ENCODE peak calls at places on chromosomes 4 and X, in four cellular contexts. W is HepG2, P is K562, J is GM12878. X is an unnamed sample.

GRCh38 chr4:146510942-146511341 is 10.8 kb downstream of the SLC10A7 start:
- DNase-seq in W (no peak), P (no peak), J (no peak), X (no peak)

GRCh38 chrX:106862972-106863688 is 40.0 kb downstream of the RIPPLY1 start:
- DNase-seq in W (peak), P (no peak), J (no peak), X (peak)

GRCh38 chr4:86302242-86302641 is 57.6 kb downstream of the MAPK10 start:
- DNase-seq in W (peak), P (no peak), J (no peak), X (peak)

GRCh38 chrX:34875204-34875603 is 67.4 kb upstream of the FAM47B start:
- DNase-seq in W (no peak), P (no peak), J (no peak), X (no peak)

GRCh38 chr4:92387459-92388069 is 83.8 kb downstream of the GRID2 start:
- DNase-seq in W (peak), P (no peak), J (peak), X (no peak)

GRCh38 chr4:57053508-57053907 is 56.7 kb downstream of the IGFBP7 start:
- DNase-seq in W (no peak), P (no peak), J (no peak), X (no peak)

GRCh38 chr4:150501019-150501727 is 80.8 kb upstream of the MAB21L2 start:
- DNase-seq in W (no peak), P (no peak), J (no peak), X (no peak)

GRCh38 chr4:81198151-81198550 is 16.9 kb downstream of the PRKG2 start:
- DNase-seq in W (no peak), P (no peak), J (no peak), X (no peak)

GRCh38 chr4:186643501-186644315 is 79.9 kb downstream of the FAT1 start:
- DNase-seq in W (peak), P (no peak), J (no peak), X (no peak)

GRCh38 chrX:153469811-153470410 is 465 bp downstream of the HAUS7 start:
- DNase-seq in W (no peak), P (peak), J (no peak), X (peak)

GRCh38 chr4:1406946-1407656 is 859 bp upstream of the NKX1-1 start:
- DNase-seq in W (no peak), P (no peak), J (no peak), X (no peak)

GRCh38 chrX:24376403-24376802 is 16.0 kb downstream of the SUPT20HL1 start:
- DNase-seq in W (no peak), P (no peak), J (no peak), X (no peak)

GRCh38 chr4:120948382-120948781 is 25.9 kb upstream of the PRDM5 start:
- DNase-seq in W (no peak), P (no peak), J (no peak), X (no peak)

GRCh38 chr4:71258323-71258722 is 80.5 kb upstream of the SLC4A4 start:
- DNase-seq in W (no peak), P (no peak), J (no peak), X (no peak)

GRCh38 chrX:11611965-11612364 is 53.8 kb downstream of the ARHGAP6 start:
- DNase-seq in W (no peak), P (no peak), J (no peak), X (no peak)

GRCh38 chr4:149980941-149981340 is 97.3 kb upstream of the DCLK2 start:
- DNase-seq in W (peak), P (peak), J (no peak), X (peak)

GRCh38 chr4:20178902-20179576 is 72.7 kb upstream of the SLIT2 start:
- DNase-seq in W (no peak), P (no peak), J (no peak), X (peak)

GRCh38 chrX:66110112-66110511 is 53.9 kb upstream of the HEPH start:
- DNase-seq in W (no peak), P (peak), J (no peak), X (peak)

GRCh38 chr4:41856797-41857196 is 78.4 kb upstream of the TMEM33 start:
- DNase-seq in W (no peak), P (no peak), J (no peak), X (no peak)

GRCh38 chr4:48064349-48064748 is 47.8 kb downstream of the NIPAL1 start:
- DNase-seq in W (no peak), P (no peak), J (no peak), X (no peak)

GRCh38 chr4:13544556-13545393 is 467 bp upstream of the NKX3-2 start:
- DNase-seq in W (peak), P (peak), J (no peak), X (peak)

GRCh38 chrX:45322382-45322781 is 121.7 kb upstream of the DIPK2B start:
- DNase-seq in W (peak), P (no peak), J (no peak), X (peak)

GRCh38 chr4:26179316-26179760 is 141.5 kb upstream of the RBPJ start:
- DNase-seq in W (no peak), P (no peak), J (peak), X (no peak)

GRCh38 chr4:39025552-39026085 is 6.6 kb downstream of the TMEM156 start:
- DNase-seq in W (peak), P (no peak), J (no peak), X (no peak)
- TF ChIP-seq NR2C2 in W (no peak), P (no peak), J (no peak), X (no peak)

GRCh38 chr4:116342143-116342542 is 743.2 kb downstream of the TRAM1L1 start:
- DNase-seq in W (no peak), P (no peak), J (no peak), X (no peak)
- TF ChIP-seq NR2C2 in W (no peak), P (no peak), J (no peak), X (no peak)

DNA sequence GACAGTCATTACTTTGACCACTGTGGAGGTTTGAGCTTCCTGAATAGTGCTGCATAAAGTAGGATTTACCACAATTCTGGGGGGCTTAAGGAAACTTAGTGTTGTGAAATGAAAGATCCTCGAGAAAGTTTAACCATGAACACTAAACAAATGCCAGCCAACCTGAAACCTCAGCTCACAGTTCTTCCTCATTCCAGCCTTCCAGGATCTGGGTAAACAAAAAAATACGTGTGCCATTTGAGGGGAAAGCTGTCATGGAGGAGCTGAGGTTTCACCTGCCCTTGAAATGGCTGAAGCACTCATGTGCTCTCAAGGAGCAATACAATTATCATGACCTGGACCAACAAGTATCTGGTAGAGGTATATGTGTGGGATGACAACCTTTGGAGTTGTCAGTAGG is 142.7 kb downstream of the NPNT start:
- DNase-seq in W (peak), P (no peak), J (no peak), X (no peak)
- TF ChIP-seq NR2C2 in W (no peak), P (no peak), J (no peak), X (no peak)

GRCh38 chr4:141027421-141027820 is 105.8 kb downstream of the RNF150 start:
- DNase-seq in W (no peak), P (no peak), J (no peak), X (no peak)
- TF ChIP-seq NR2C2 in W (no peak), P (no peak), J (no peak), X (no peak)

GRCh38 chr4:82591592-82591991 is 29.8 kb upstream of the TMEM150C start:
- DNase-seq in W (no peak), P (no peak), J (no peak), X (no peak)
- TF ChIP-seq NR2C2 in W (no peak), P (no peak), J (no peak), X (no peak)

GRCh38 chr4:107970063-107970798 is 19.5 kb upstream of the HADH start:
- DNase-seq in W (no peak), P (no peak), J (no peak), X (no peak)

GRCh38 chr4:107966903-107967302 is 22.8 kb upstream of the HADH start:
- DNase-seq in W (no peak), P (no peak), J (no peak), X (no peak)
- TF ChIP-seq NR2C2 in W (no peak), P (no peak), J (no peak), X (no peak)

GRCh38 chrX:133337250-133337649 is 78.0 kb downstream of the GPC4 start:
- DNase-seq in W (no peak), P (no peak), J (no peak), X (no peak)

GRCh38 chrX:133335027-133335426 is 80.3 kb downstream of the GPC4 start:
- DNase-seq in W (no peak), P (peak), J (no peak), X (no peak)

GRCh38 chrX:133333154-133333750 is 82.0 kb downstream of the GPC4 start:
- DNase-seq in W (no peak), P (no peak), J (no peak), X (no peak)
- TF ChIP-seq NR2C2 in W (no peak), P (no peak), J (no peak), X (no peak)